ENCODE peak calls at places on chromosomes 7 and 10, in eight cellular contexts. I, O, N, V, H, T, D and K are unnamed samples.

GRCh38 chr7:82044497-82045080 is 274.7 kb upstream of the HGF start:
- DNase-seq in V (peak; percentile 83), N (no peak), D (no peak), T (peak; percentile 62), H (peak; percentile 64), O (peak; percentile 61), I (no peak), K (peak; percentile 35)

GRCh38 chr10:2658780-2659179 is 408.6 kb upstream of the PFKP start:
- DNase-seq in I (no peak), N (no peak), D (no peak), T (no peak), O (no peak), H (no peak), V (no peak), K (no peak)

GRCh38 chr10:127069436-127069835 is 127.0 kb downstream of the INSYN2A start:
- DNase-seq in O (no peak), D (no peak), H (no peak), T (no peak), V (no peak), N (no peak), I (no peak), K (no peak)

GRCh38 chr7:33062023-33062781 is at the start of gene NT5C3A:
- DNase-seq in I (no peak), O (peak; percentile 58), T (peak; percentile 56), D (peak; percentile 36), V (peak; percentile 35), H (peak; percentile 33), N (no peak), K (no peak)

GRCh38 chr10:127556911-127557310 is 7.8 kb downstream of the NPS start:
- DNase-seq in O (peak; percentile 90), T (peak; percentile 7), I (no peak), V (no peak), N (no peak), H (no peak), D (peak; percentile 81), K (peak; percentile 56)

GRCh38 chr7:84675633-84676034 is 481.0 kb upstream of the SEMA3A start:
- DNase-seq in D (no peak), I (no peak), H (no peak), O (no peak), N (no peak), T (peak; percentile 93), V (no peak), K (no peak)

GRCh38 chr10:130024779-130025178 is 60.7 kb upstream of the EBF3 start:
- DNase-seq in V (no peak), O (no peak), H (no peak), T (no peak), I (no peak), N (no peak), D (no peak), K (no peak)

GRCh38 chr10:117375360-117376147 is at the start of gene PDZD8:
- DNase-seq in I (peak; percentile 68), V (peak; percentile 89), N (peak; percentile 98), O (peak; percentile 97), D (peak; percentile 92), T (peak; percentile 95), H (peak; percentile 92), K (peak; percentile 87)

GRCh38 chr7:156116514-156116913 is 304.3 kb upstream of the SHH start:
- DNase-seq in O (no peak), D (no peak), I (no peak), H (no peak), V (no peak), N (no peak), T (no peak), K (no peak)
- TF ChIP-seq CTCF in O (no peak), D (no peak), I (no peak), H (no peak), V (no peak), N (no peak), T (no peak), K (no peak)

GRCh38 chr7:21508538-21508937 is 34.3 kb upstream of the DNAH11 start:
- DNase-seq in O (no peak), V (no peak), D (no peak), I (no peak), H (no peak), N (no peak), T (no peak), K (no peak)
- TF ChIP-seq CTCF in O (no peak), V (no peak), D (no peak), I (no peak), H (no peak), N (no peak), T (no peak), K (no peak)

GRCh38 chr7:46767071-46767470 is 814.8 kb downstream of the TNS3 start:
- DNase-seq in D (no peak), H (no peak), I (no peak), T (no peak), V (no peak), N (no peak), O (no peak), K (no peak)
- TF ChIP-seq CTCF in D (no peak), H (no peak), I (no peak), T (no peak), V (no peak), N (no peak), O (no peak), K (no peak)

GRCh38 chr10:91219371-91220193 is 881 bp upstream of the PCGF5 start:
- DNase-seq in I (no peak), D (no peak), O (no peak), T (no peak), H (no peak), N (no peak), V (no peak), K (no peak)

GRCh38 chr10:91215384-91215783 is 5.1 kb upstream of the PCGF5 start:
- DNase-seq in T (no peak), D (no peak), N (no peak), O (no peak), V (no peak), I (no peak), H (no peak), K (no peak)

GRCh38 chr10:91220954-91221696 is 662 bp downstream of the PCGF5 start:
- DNase-seq in T (peak; percentile 14), V (peak; percentile 36), I (no peak), N (no peak), O (peak; percentile 41), D (peak; percentile 39), H (peak; percentile 19), K (no peak)

GRCh38 chr10:91214906-91215305 is 5.6 kb upstream of the PCGF5 start:
- DNase-seq in I (no peak), T (no peak), V (no peak), O (no peak), N (no peak), D (no peak), H (no peak), K (no peak)

DNA sequence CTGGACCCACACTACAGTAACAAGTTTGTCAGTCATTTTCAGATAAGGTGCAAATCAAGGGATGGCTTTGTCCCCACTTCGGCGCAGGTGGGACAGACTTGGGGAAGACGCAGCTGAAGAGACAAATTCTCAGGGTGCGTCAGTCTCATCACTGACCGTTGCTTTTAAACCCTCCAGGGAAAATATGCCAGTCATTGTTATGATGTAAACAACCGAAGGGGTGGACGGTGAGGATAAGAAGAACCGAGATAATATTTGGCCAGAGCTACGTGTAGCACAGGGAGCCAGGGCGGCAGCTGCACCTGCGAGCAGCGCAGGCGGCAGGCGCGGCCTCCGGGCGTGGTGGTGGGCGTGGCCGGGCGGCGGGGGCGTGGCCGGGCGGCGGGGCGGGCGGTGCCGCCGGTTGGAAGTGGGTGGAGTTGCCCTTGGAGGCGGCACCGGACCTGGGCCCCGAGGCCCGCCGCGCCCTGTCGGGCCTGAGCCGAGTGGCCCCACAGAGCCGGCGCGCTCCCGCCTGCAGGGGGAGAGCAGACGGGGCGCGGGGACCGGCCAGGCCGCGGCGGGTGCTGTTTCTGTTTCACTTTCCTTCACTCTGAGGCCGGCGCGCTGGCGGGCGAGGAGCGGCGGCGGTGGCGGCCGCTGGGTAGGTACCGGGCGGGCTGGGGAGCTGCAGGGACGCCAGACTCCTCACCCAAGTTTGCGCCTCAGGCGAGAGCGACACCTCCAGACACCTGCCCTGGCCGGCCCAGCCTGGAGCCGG is at the start of gene PCGF5:
- DNase-seq in T (peak; percentile 91), H (peak; percentile 91), N (peak; percentile 97), I (no peak), D (peak; percentile 89), V (peak; percentile 76), O (peak; percentile 94), K (peak; percentile 79)
- TF ChIP-seq CTCF in T (no peak), H (no peak), N (peak; percentile 30), I (peak; percentile 17), D (no peak), V (peak; percentile 20), O (peak; percentile 20), K (peak; percentile 53)

GRCh38 chr7:78220754-78221153 is 422.2 kb downstream of the PHTF2 start:
- DNase-seq in V (no peak), N (no peak), I (no peak), T (no peak), O (no peak), D (no peak), H (no peak), K (no peak)

GRCh38 chr7:78225534-78225933 is 427.0 kb downstream of the PHTF2 start:
- DNase-seq in O (no peak), T (no peak), N (no peak), D (no peak), H (no peak), V (peak; percentile 24), I (no peak), K (no peak)

GRCh38 chr7:78223598-78223997 is 425.0 kb downstream of the PHTF2 start:
- DNase-seq in D (no peak), T (no peak), I (no peak), H (no peak), N (no peak), V (no peak), O (no peak), K (no peak)

GRCh38 chr7:78224923-78225322 is 426.4 kb downstream of the PHTF2 start:
- DNase-seq in D (no peak), H (no peak), I (no peak), V (no peak), N (no peak), O (no peak), T (no peak), K (no peak)

GRCh38 chr7:78221961-78222751 is 423.6 kb downstream of the PHTF2 start:
- DNase-seq in O (no peak), D (no peak), I (no peak), V (peak; percentile 49), N (no peak), T (no peak), H (no peak), K (no peak)
- TF ChIP-seq CTCF in O (no peak), D (no peak), I (no peak), V (no peak), N (no peak), T (no peak), H (no peak), K (no peak)

GRCh38 chr7:77415822-77416620 is at the start of gene GSAP:
- DNase-seq in H (no peak), I (no peak), N (peak; percentile 92), D (peak; percentile 57), T (peak; percentile 68), V (no peak), O (peak; percentile 57), K (peak; percentile 15)
- TF ChIP-seq CTCF in H (no peak), I (no peak), N (no peak), D (no peak), T (no peak), V (no peak), O (no peak), K (no peak)

GRCh38 chr7:103989785-103990775 is 622 bp upstream of the RELN start:
- DNase-seq in D (peak; percentile 51), H (peak; percentile 52), V (peak; percentile 48), T (peak; percentile 20), N (no peak), I (no peak), O (peak; percentile 81), K (peak; percentile 26)
- TF ChIP-seq CTCF in D (no peak), H (peak; percentile 16), V (no peak), T (no peak), N (peak; percentile 6), I (no peak), O (peak; percentile 18), K (peak; percentile 38)